ENCODE peak calls at places on chromosome 4, in seven cellular contexts. S is GM19239; M is lower lobe of right lung; U is anterior cingulate cortex; R is iPS-NIHi11; E is GM20000; G is activated CD4-positive, alpha-beta memory T cell treated with anti-CD3 and anti-CD28 coated beads for 36 hours. C is an unnamed sample.

GRCh38 chr4:57109847-57110634 is at the start of gene IGFBP7:
- DNase-seq in S (no peak), M (peak), U (no peak), R (peak), E (peak), G (peak), C (no peak)

GRCh38 chr4:74174941-74175340 is 17.0 kb downstream of the MTHFD2L start:
- DNase-seq in S (no peak), M (no peak), U (no peak), R (no peak), E (no peak), G (no peak), C (no peak)

GRCh38 chr4:116515959-116516358 is 569.4 kb downstream of the TRAM1L1 start:
- DNase-seq in S (no peak), M (peak), U (no peak), R (no peak), E (no peak), G (no peak), C (no peak)

GRCh38 chr4:82044141-82044993 is 329.4 kb downstream of the HNRNPD start:
- DNase-seq in S (peak), M (peak), U (peak), R (peak), E (peak), G (peak), C (peak)

GRCh38 chr4:156197216-156197615 is 243.6 kb upstream of the CTSO start:
- DNase-seq in S (no peak), M (no peak), U (no peak), R (peak), E (no peak), G (no peak), C (no peak)

GRCh38 chr4:159735281-159736207 is 632.7 kb downstream of the RAPGEF2 start:
- DNase-seq in S (no peak), M (no peak), U (no peak), R (peak), E (no peak), G (no peak), C (no peak)

GRCh38 chr4:24551492-24552330 is 32.6 kb downstream of the DHX15 start:
- DNase-seq in S (no peak), M (no peak), U (no peak), R (no peak), E (no peak), G (no peak), C (no peak)

GRCh38 chr4:174154455-174154854 is 129.0 kb downstream of the FBXO8 start:
- DNase-seq in S (no peak), M (no peak), U (no peak), R (no peak), E (no peak), G (no peak), C (no peak)

GRCh38 chr4:100016191-100016590 is 66.1 kb upstream of the H2AZ1 start:
- DNase-seq in S (no peak), M (no peak), U (no peak), R (no peak), E (no peak), G (no peak), C (no peak)

GRCh38 chr4:11614426-11614825 is 185.7 kb upstream of the HS3ST1 start:
- DNase-seq in S (no peak), M (no peak), U (no peak), R (peak), E (no peak), G (no peak), C (no peak)

GRCh38 chr4:112557676-112558411 is 41.9 kb upstream of the NEUROG2 start:
- DNase-seq in S (no peak), M (no peak), U (no peak), R (no peak), E (no peak), G (no peak), C (no peak)

GRCh38 chr4:185925910-185926360 is 113.9 kb upstream of the SORBS2 start:
- DNase-seq in S (no peak), M (no peak), U (no peak), R (no peak), E (no peak), G (no peak), C (no peak)

GRCh38 chr4:123986268-123986798 is 589.7 kb downstream of the SPRY1 start:
- DNase-seq in S (no peak), M (no peak), U (no peak), R (no peak), E (no peak), G (no peak), C (no peak)

GRCh38 chr4:37762294-37763163 is 64.0 kb upstream of the PGM2 start:
- DNase-seq in S (no peak), M (no peak), U (no peak), R (peak), E (no peak), G (peak), C (no peak)

GRCh38 chr4:10608501-10609219 is 75.9 kb downstream of the CLNK start:
- DNase-seq in S (no peak), M (no peak), U (no peak), R (no peak), E (no peak), G (no peak), C (no peak)

GRCh38 chr4:99148545-99148944 is 4.4 kb upstream of the ADH4 start:
- DNase-seq in S (no peak), M (no peak), U (no peak), R (no peak), E (no peak), G (no peak), C (no peak)

GRCh38 chr4:86910820-86911684 is 18.8 kb upstream of the C4orf36 start:
- DNase-seq in S (no peak), M (no peak), U (no peak), R (no peak), E (no peak), G (no peak), C (no peak)

GRCh38 chr4:38669233-38669632 is 5.2 kb downstream of the KLF3 start:
- DNase-seq in S (no peak), M (no peak), U (no peak), R (no peak), E (no peak), G (peak), C (no peak)

GRCh38 chr4:61817071-61817470 is 616.9 kb downstream of the ADGRL3 start:
- DNase-seq in S (no peak), M (no peak), U (no peak), R (no peak), E (no peak), G (no peak), C (no peak)

GRCh38 chr4:78002260-78002659 is 54.9 kb upstream of the FRAS1 start:
- DNase-seq in S (no peak), M (no peak), U (no peak), R (no peak), E (no peak), G (no peak), C (no peak)

GRCh38 chr4:181007751-181008150 is 1235.5 kb upstream of the TENM3 start:
- DNase-seq in S (no peak), M (no peak), U (no peak), R (no peak), E (no peak), G (no peak), C (no peak)

GRCh38 chr4:112807083-112807482 is 170.1 kb downstream of the LARP7 start:
- DNase-seq in S (no peak), M (no peak), U (no peak), R (no peak), E (peak), G (no peak), C (no peak)

C was measured in C1 segment of cervical spinal cord.